ENCODE peak calls at places on chromosomes 13 and 19, in four cellular contexts. S is CD8-positive, alpha-beta memory T cell; P is uterus; O is cardiac fibroblast. G is an unnamed sample.

GRCh38 chr13:33318037-33318436 is 32.5 kb upstream of the STARD13 start:
- DNase-seq in O (no peak), P (no peak), S (no peak), G (no peak)

GRCh38 chr13:113768018-113768905 is 9.2 kb downstream of the TMEM255B start:
- DNase-seq in P (no peak), O (no peak), S (no peak), G (no peak)

GRCh38 chr19:5155586-5156210 is 184.9 kb downstream of the PTPRS start:
- DNase-seq in S (no peak), P (peak; percentile 12), O (no peak), G (no peak)

GRCh38 chr13:106520205-106521004 is 15.1 kb downstream of the EFNB2 start:
- DNase-seq in S (no peak), P (no peak), O (peak; percentile 55), G (no peak)

GRCh38 chr19:48271531-48272151 is 1.8 kb downstream of the ZNF114 start:
- DNase-seq in S (no peak), O (peak; percentile 57), P (peak; percentile 28), G (no peak)

GRCh38 chr19:50926144-50926543 is 14.9 kb upstream of the KLK4 start:
- DNase-seq in S (no peak), P (no peak), O (no peak), G (no peak)

GRCh38 chr19:32570081-32570785 is 10.8 kb upstream of the PDCD5 start:
- DNase-seq in S (peak; percentile 46), P (peak; percentile 50), O (peak; percentile 71), G (peak; percentile 51)

GRCh38 chr19:49801966-49802661 is 11.0 kb downstream of the FUZ start:
- DNase-seq in O (peak; percentile 93), S (no peak), P (peak; percentile 96), G (no peak)

GRCh38 chr19:4009990-4010807 is 2.7 kb downstream of the PIAS4 start:
- DNase-seq in S (no peak), P (no peak), O (no peak), G (no peak)

GRCh38 chr19:49136771-49137171 is 17.4 kb downstream of the PPFIA3 start:
- DNase-seq in S (no peak), O (peak; percentile 69), P (no peak), G (no peak)

GRCh38 chr19:42121666-42122069 is 10.6 kb downstream of the POU2F2 start:
- DNase-seq in S (peak; percentile 41), P (peak; percentile 20), O (peak; percentile 69), G (no peak)

GRCh38 chr19:8357007-8357521 is 6.9 kb upstream of the ANGPTL4 start:
- DNase-seq in S (no peak), O (peak; percentile 53), P (no peak), G (no peak)

GRCh38 chr19:35039881-35040456 is 1.6 kb upstream of the HPN start:
- DNase-seq in S (no peak), P (no peak), O (no peak), G (no peak)

GRCh38 chr19:28793391-28794168 is 419.4 kb downstream of the UQCRFS1 start:
- DNase-seq in O (no peak), P (no peak), S (no peak), G (no peak)

GRCh38 chr13:107209811-107210210 is 641.9 kb upstream of the ARGLU1 start:
- DNase-seq in O (peak; percentile 51), P (no peak), S (no peak), G (no peak)

GRCh38 chr13:108963846-108964600 is 334.6 kb downstream of the MYO16 start:
- DNase-seq in P (no peak), S (no peak), O (peak; percentile 18), G (no peak)

GRCh38 chr19:2627319-2627829 is 75.1 kb downstream of the GNG7 start:
- DNase-seq in S (no peak), O (peak; percentile 92), P (peak; percentile 53), G (no peak)
- H3K4me3 ChIP-seq in S (no peak overlapping the region), O (no peak overlapping the region), P (no peak overlapping the region), G (no peak overlapping the region)

GRCh38 chr19:44303305-44303704 is 1.5 kb downstream of the ZNF235 start:
- DNase-seq in P (no peak), S (no peak), O (no peak), G (no peak)
- H3K4me3 ChIP-seq in P (no peak overlapping the region), S (no peak overlapping the region), O (no peak overlapping the region), G (no peak overlapping the region)

GRCh38 chr19:6372594-6373095 is at the start of gene ALKBH7:
- DNase-seq in S (peak; percentile 98), O (peak; percentile 100), P (peak; percentile 100), G (peak; percentile 100)

GRCh38 chr19:6374179-6374709 is 1.5 kb downstream of the PSPN start:
- DNase-seq in O (no peak), S (no peak), P (peak; percentile 35), G (no peak)

GRCh38 chr19:6373096-6373812 is 660 bp downstream of the ALKBH7 start:
- DNase-seq in O (peak; percentile 99), S (peak; percentile 94), P (peak; percentile 99), G (peak; percentile 96)

GRCh38 chr19:6374711-6375410 is 872 bp downstream of the PSPN start:
- DNase-seq in P (no peak), O (no peak), S (no peak), G (no peak)

DNA sequence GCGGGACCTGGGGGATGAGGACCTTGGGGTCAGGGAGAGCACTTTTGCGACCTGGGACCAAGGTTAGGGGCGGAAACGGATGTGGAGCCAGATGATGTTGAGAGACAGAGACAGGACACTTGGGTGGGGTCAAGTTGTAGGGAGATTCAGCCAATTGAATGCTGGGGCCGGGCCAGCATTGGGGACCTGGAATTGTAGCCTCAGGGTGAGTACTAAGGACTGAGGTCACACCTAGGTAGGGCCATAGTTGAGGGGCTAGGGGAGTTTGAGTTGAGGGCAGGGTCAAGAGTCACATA is 1.2 kb downstream of the ALKBH7 start:
- DNase-seq in S (no peak), P (no peak), O (no peak), G (no peak)
- H3K4me3 ChIP-seq in S (peak overlapping the region; percentile 51), P (peak overlapping the region; percentile 96), O (peak overlapping the region; percentile 52), G (peak overlapping the region; percentile 58)

DNA sequence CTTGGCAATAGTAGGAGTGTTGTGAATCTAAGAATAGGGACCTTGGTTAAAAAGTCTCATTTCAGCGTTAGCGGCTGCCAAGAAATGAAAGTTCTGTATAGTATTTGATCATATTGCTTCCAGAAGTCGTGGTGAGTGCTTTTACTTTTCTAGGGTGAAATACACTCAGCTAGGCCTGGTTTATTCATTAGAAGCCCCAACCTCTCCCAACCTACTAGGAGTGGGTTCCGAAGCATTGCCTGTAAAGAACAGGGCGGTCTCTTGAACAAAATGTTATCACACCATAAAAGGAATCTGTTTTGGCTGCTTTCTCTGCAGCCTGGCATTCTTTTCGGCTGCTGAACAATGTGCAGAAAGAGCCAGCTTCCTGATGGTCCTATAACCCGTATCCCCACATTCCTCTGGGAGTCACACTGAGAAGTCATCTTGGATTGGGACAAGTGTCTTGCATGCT is 102.8 kb downstream of the LRCH1 start:
- DNase-seq in S (no peak), O (peak; percentile 58), P (no peak), G (no peak)
- H3K4me3 ChIP-seq in S (no peak overlapping the region), O (no peak overlapping the region), P (no peak overlapping the region), G (no peak overlapping the region)

G was measured in Jurkat, Clone E6-1.